ENCODE peak calls at places on chromosome 5, in eight cellular contexts. A is psoas muscle, Z is GM23248, D is mesendoderm, X is NT2/D1, G is SJCRH30, Y is keratinocyte, B is endodermal cell. H is an unnamed sample. For H3K27me3, the result is how much of the 10 kb centered on the place peaks cover.

GRCh38 chr5:117973785-117974184 is 1014.6 kb downstream of the DTWD2 start:
- DNase-seq in D (no peak), B (peak), Y (no peak), G (no peak), A (no peak), Z (no peak), X (peak), H (no peak)

GRCh38 chr5:10550222-10550995 is 13.5 kb upstream of the ANKRD33B start:
- DNase-seq in D (peak), G (no peak), Z (peak), A (no peak), X (no peak), B (peak), Y (no peak), H (no peak)

GRCh38 chr5:32143991-32144636 is 30.0 kb downstream of the GOLPH3 start:
- DNase-seq in X (no peak), Z (no peak), D (no peak), A (no peak), G (no peak), B (no peak), Y (no peak), H (no peak)

GRCh38 chr5:89037090-89037489 is 154.1 kb upstream of the MEF2C start:
- DNase-seq in D (peak), G (peak), Z (peak), B (no peak), X (no peak), Y (no peak), A (no peak), H (peak)

GRCh38 chr5:161342886-161343285 is 203.6 kb downstream of the GABRB2 start:
- DNase-seq in B (no peak), Z (no peak), Y (no peak), X (no peak), G (no peak), A (no peak), D (no peak), H (no peak)

GRCh38 chr5:37071901-37072581 is 177.1 kb downstream of the CPLANE1 start:
- DNase-seq in Y (no peak), X (no peak), A (no peak), B (no peak), Z (peak), D (no peak), G (peak), H (peak)

GRCh38 chr5:89878140-89878570 is 531.4 kb downstream of the CETN3 start:
- DNase-seq in G (peak), X (no peak), B (no peak), Z (peak), Y (peak), D (peak), A (no peak), H (peak)

GRCh38 chr5:6574537-6574936 is 58.3 kb downstream of the NSUN2 start:
- DNase-seq in Z (peak), B (no peak), D (no peak), G (no peak), Y (no peak), X (no peak), A (no peak), H (no peak)

GRCh38 chr5:80960531-80961375 is 590 bp downstream of the RASGRF2 start:
- DNase-seq in G (peak), D (peak), X (no peak), A (peak), B (peak), Z (peak), Y (no peak), H (peak)

GRCh38 chr5:138177936-138178515 is 404 bp downstream of the BRD8 start:
- DNase-seq in X (no peak), A (no peak), Z (peak), D (peak), B (peak), G (peak), Y (no peak), H (peak)

GRCh38 chr5:14016549-14016948 is 72.1 kb upstream of the DNAH5 start:
- DNase-seq in D (no peak), Y (no peak), G (peak), A (no peak), X (no peak), Z (no peak), B (no peak), H (no peak)

GRCh38 chr5:178205010-178205748 is 846 bp downstream of the HNRNPAB start:
- DNase-seq in B (peak), X (no peak), D (peak), Z (peak), A (peak), G (peak), Y (no peak), H (peak)

GRCh38 chr5:61329729-61330128 is 2.3 kb upstream of the ZSWIM6 start:
- DNase-seq in G (peak), Z (peak), A (no peak), D (no peak), Y (no peak), X (no peak), B (peak), H (peak)

GRCh38 chr5:163478126-163478981 is 17.9 kb downstream of the HMMR start:
- DNase-seq in X (no peak), G (no peak), Z (peak), Y (no peak), B (no peak), A (no peak), D (no peak), H (no peak)

GRCh38 chr5:42855811-42856210 is 44.1 kb upstream of the SELENOP start:
- DNase-seq in A (no peak), X (no peak), G (peak), Y (no peak), D (no peak), B (no peak), Z (no peak), H (no peak)

GRCh38 chr5:132363431-132364112 is 5.9 kb upstream of the SLC22A5 start:
- DNase-seq in Z (peak), G (peak), B (no peak), A (no peak), D (no peak), X (no peak), Y (peak), H (peak)

GRCh38 chr5:79229357-79230174 is 6.4 kb upstream of the JMY start:
- DNase-seq in X (no peak), G (no peak), B (no peak), A (no peak), Y (peak), Z (peak), D (no peak), H (no peak)

GRCh38 chr5:116938488-116938887 is 363.9 kb upstream of the SEMA6A start:
- DNase-seq in G (peak), Y (no peak), Z (no peak), A (no peak), X (peak), B (peak), D (peak), H (no peak)

GRCh38 chr5:78127875-78128274 is 166.6 kb downstream of the AP3B1 start:
- DNase-seq in A (no peak), D (peak), B (peak), Z (peak), X (no peak), Y (no peak), G (no peak), H (no peak)

GRCh38 chr5:158451203-158451982 is 592.4 kb upstream of the CLINT1 start:
- DNase-seq in A (peak), G (peak), Y (no peak), B (no peak), X (no peak), D (peak), Z (peak), H (peak)

GRCh38 chr5:29949301-29949872 is 1244.1 kb upstream of the CDH6 start:
- DNase-seq in X (no peak), Z (no peak), G (no peak), A (no peak), Y (no peak), D (peak), B (no peak), H (no peak)

GRCh38 chr5:73540192-73540591 is 25.2 kb downstream of the ANKRA2 start:
- DNase-seq in B (no peak), Z (peak), A (no peak), D (no peak), G (no peak), Y (peak), X (no peak), H (no peak)

GRCh38 chr5:448061-448765 is 5.2 kb downstream of the EXOC3 start:
- DNase-seq in Z (no peak), G (no peak), A (peak), Y (no peak), X (no peak), D (no peak), B (peak), H (no peak)

GRCh38 chr5:163565931-163566608 is 60.7 kb downstream of the MAT2B start:
- DNase-seq in G (no peak), Y (no peak), A (no peak), Z (peak), X (peak), B (peak), D (peak), H (peak)

GRCh38 chr5:3925935-3926334 is 330.3 kb downstream of the IRX1 start:
- DNase-seq in Z (no peak), B (no peak), D (no peak), X (no peak), Y (no peak), G (no peak), A (no peak), H (no peak)

GRCh38 chr5:7683753-7684152 is 167.2 kb downstream of the CFAP90 start:
- DNase-seq in G (no peak), A (no peak), Y (no peak), Z (no peak), D (peak), X (no peak), B (peak), H (no peak)

GRCh38 chr5:155759984-155760383 is 567.0 kb upstream of the SGCD start:
- DNase-seq in G (no peak), Y (no peak), Z (no peak), B (no peak), A (no peak), X (no peak), D (no peak), H (no peak)

GRCh38 chr5:106258591-106259125 is 1412.1 kb downstream of the EFNA5 start:
- DNase-seq in D (peak), X (no peak), B (no peak), Z (peak), Y (no peak), G (no peak), A (no peak), H (peak)

GRCh38 chr5:34014614-34015013 is 6.8 kb upstream of the AMACR start:
- DNase-seq in B (no peak), D (no peak), Z (no peak), A (no peak), Y (no peak), G (peak), X (no peak), H (no peak)

GRCh38 chr5:96997265-96997859 is 61.5 kb downstream of the LNPEP start:
- DNase-seq in Y (no peak), A (no peak), X (peak), D (peak), G (peak), Z (peak), B (no peak), H (no peak)

GRCh38 chr5:92874790-92875189 is 706.2 kb downstream of the NR2F1-AS1 start:
- DNase-seq in Y (no peak), Z (no peak), X (no peak), D (no peak), G (no peak), B (no peak), A (no peak), H (no peak)

GRCh38 chr5:21244982-21245381 is 1257.0 kb upstream of the CDH18 start:
- DNase-seq in Z (no peak), A (no peak), Y (no peak), X (peak), G (no peak), B (no peak), D (no peak), H (no peak)

GRCh38 chr5:10902145-10902544 is 141.1 kb upstream of the DAP start:
- DNase-seq in B (no peak), Z (peak), G (no peak), X (no peak), A (no peak), Y (no peak), D (peak), H (no peak)

GRCh38 chr5:151570512-151571269 is 20.4 kb downstream of the FAT2 start:
- DNase-seq in G (no peak), B (peak), D (peak), Z (no peak), Y (no peak), A (no peak), X (no peak), H (no peak)

GRCh38 chr5:157464518-157465171 is 4.6 kb downstream of the NIPAL4 start:
- DNase-seq in G (no peak), D (peak), X (peak), Y (peak), B (peak), A (peak), Z (peak), H (peak)

GRCh38 chr5:61471352-61471751 is 139.3 kb downstream of the ZSWIM6 start:
- DNase-seq in B (no peak), X (no peak), D (no peak), Z (no peak), Y (no peak), G (no peak), A (no peak), H (no peak)

GRCh38 chr5:4018007-4018406 is 422.4 kb downstream of the IRX1 start:
- DNase-seq in X (no peak), A (no peak), Y (no peak), Z (no peak), B (no peak), D (no peak), G (no peak), H (no peak)

GRCh38 chr5:149745-150450 is 41.4 kb upstream of the LRRC14B start:
- DNase-seq in Z (no peak), Y (no peak), D (no peak), X (no peak), G (no peak), B (no peak), A (no peak), H (no peak)

GRCh38 chr5:176788931-176789872 is 21.2 kb upstream of the UNC5A start:
- DNase-seq in Z (peak), G (no peak), D (peak), Y (no peak), B (peak), A (no peak), X (no peak), H (peak)
- H3K27me3 ChIP-seq in Z (under half), G (under half), D (under half), Y (under half), B (under half), A (under half), X (under half), H (under half)

GRCh38 chr5:139962445-139962844 is 80.7 kb downstream of the NRG2 start:
- DNase-seq in B (no peak), X (no peak), Z (no peak), Y (no peak), D (no peak), G (no peak), A (no peak), H (no peak)
- H3K27me3 ChIP-seq in B (under half), X (under half), Z (under half), Y (under half), D (under half), G (under half), A (under half), H (under half)

GRCh38 chr5:2207966-2208544 is 325.3 kb upstream of the IRX4 start:
- DNase-seq in A (no peak), Y (no peak), B (peak), G (peak), Z (no peak), D (peak), X (peak), H (peak)

GRCh38 chr5:2212481-2212880 is 329.8 kb upstream of the IRX4 start:
- DNase-seq in D (no peak), X (no peak), Y (no peak), B (no peak), Z (no peak), G (no peak), A (no peak), H (no peak)

GRCh38 chr5:2217219-2217618 is 334.5 kb upstream of the IRX4 start:
- DNase-seq in G (no peak), A (no peak), X (no peak), B (no peak), D (no peak), Z (no peak), Y (no peak), H (no peak)

GRCh38 chr5:2215059-2215458 is 332.3 kb upstream of the IRX4 start:
- DNase-seq in D (no peak), X (no peak), G (no peak), Z (no peak), Y (no peak), B (no peak), A (no peak), H (no peak)

GRCh38 chr5:2213121-2213730 is 330.5 kb upstream of the IRX4 start:
- DNase-seq in A (no peak), D (no peak), B (no peak), Y (no peak), X (no peak), Z (no peak), G (no peak), H (no peak)
- H3K27me3 ChIP-seq in A (under half), D (under half), B (under half), Y (under half), X (under half), Z (under half), G (under half), H (under half)

DNA sequence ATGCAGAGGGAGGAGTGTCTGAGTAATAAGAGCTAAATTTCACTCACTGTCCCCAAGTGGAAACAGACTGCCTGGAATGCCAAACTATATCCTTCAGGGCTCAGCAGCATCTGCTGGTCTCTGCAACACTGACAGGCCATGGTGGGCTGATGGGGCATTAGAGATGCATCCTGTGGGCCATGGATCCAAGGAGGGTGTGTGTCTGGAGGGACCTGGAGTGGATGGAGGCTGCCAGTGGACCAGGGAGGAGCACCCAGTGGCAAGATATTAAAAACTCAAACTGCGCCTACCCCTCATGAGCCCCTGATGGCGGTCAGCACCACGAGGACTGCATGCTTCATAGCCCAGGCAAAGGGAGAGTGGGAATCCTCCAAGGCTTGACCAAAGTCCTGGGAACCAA is 15.9 kb upstream of the TIFAB start:
- DNase-seq in A (no peak), G (no peak), Z (no peak), Y (no peak), D (no peak), X (no peak), B (no peak), H (no peak)
- H3K27me3 ChIP-seq in A (under half), G (under half), Z (half or more), Y (under half), D (under half), X (half or more), B (half or more), H (under half)

DNA sequence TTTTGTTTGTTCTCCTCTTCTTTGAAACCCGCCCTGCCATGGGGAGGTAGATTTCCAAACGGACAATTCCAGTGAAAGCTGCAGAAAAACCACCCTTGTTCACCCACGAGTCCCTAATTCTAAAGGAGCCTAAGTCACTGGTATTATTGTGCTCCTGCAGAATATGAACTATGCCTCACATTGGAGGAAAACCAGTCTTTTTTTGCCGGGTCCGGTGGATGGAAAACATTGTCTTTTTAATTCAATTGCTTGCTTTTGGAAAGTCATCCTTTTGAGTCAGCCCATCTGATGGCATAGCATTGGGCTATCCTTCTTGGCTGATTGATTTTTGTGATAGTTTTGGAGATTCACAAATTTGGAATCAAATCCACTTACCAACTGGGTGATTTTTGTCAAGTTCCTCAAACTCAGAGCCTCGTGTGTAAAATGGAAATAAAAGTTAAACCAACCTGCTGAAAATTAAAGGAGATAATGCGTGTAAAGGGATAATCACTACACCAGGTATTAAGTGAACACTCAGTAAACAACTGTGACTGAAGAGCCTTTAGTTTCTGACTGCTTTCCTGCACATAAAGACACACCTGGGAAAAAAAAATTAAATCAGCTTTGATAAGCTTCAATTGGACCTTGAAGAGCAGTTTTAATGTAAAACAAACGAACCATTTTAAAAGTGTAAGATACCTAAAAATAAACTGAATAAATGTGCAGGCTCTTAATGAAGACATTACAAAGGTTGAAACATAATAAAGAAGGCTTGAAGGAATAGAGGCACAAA is 783 bp upstream of the CCNJL start:
- DNase-seq in D (no peak), Z (no peak), X (no peak), A (no peak), Y (no peak), G (no peak), B (no peak), H (no peak)
- H3K27me3 ChIP-seq in D (under half), Z (half or more), X (under half), A (under half), Y (under half), G (under half), B (under half), H (under half)

GRCh38 chr5:55177078-55177477 is 4.1 kb upstream of the CDC20B start:
- DNase-seq in D (no peak), X (no peak), A (no peak), Y (no peak), G (no peak), Z (no peak), B (no peak), H (no peak)

GRCh38 chr5:55172937-55173695 is at the start of gene CDC20B:
- DNase-seq in X (peak), G (peak), Y (no peak), B (peak), Z (peak), D (peak), A (peak), H (peak)

GRCh38 chr5:55173696-55174101 is 722 bp upstream of the CDC20B start:
- DNase-seq in X (no peak), D (no peak), G (no peak), B (no peak), Z (no peak), Y (no peak), A (no peak), H (no peak)

GRCh38 chr5:55175781-55176175 is 2.8 kb upstream of the CDC20B start:
- DNase-seq in A (no peak), G (no peak), D (peak), B (no peak), X (no peak), Y (no peak), Z (no peak), H (no peak)

GRCh38 chr5:55176176-55176818 is 3.3 kb upstream of the CDC20B start:
- DNase-seq in G (peak), A (peak), D (peak), Z (peak), X (peak), B (peak), Y (no peak), H (peak)
- H3K27me3 ChIP-seq in G (under half), A (under half), D (under half), Z (half or more), X (half or more), B (half or more), Y (under half), H (under half)